ENCODE peak calls at places on chromosomes 12 and 14, in five cellular contexts. One of them, this sample, is unnamed.

GRCh38 chr12:68224613-68225285 is 861 bp downstream of the IL26 start:
- DNase-seq in SK-N-SH: no peak
- DNase-seq in dorsolateral prefrontal cortex: no peak
- DNase-seq in hepatocyte: no peak
- DNase-seq in tibial artery: no peak
- DNase-seq in this sample: no peak

GRCh38 chr14:53304726-53305381 is 151.7 kb upstream of the DDHD1 start:
- DNase-seq in SK-N-SH: no peak
- DNase-seq in dorsolateral prefrontal cortex: peak
- DNase-seq in hepatocyte: no peak
- DNase-seq in tibial artery: no peak
- DNase-seq in this sample: no peak

GRCh38 chr12:26233620-26234019 is 38.2 kb downstream of the SSPN start:
- DNase-seq in SK-N-SH: no peak
- DNase-seq in dorsolateral prefrontal cortex: peak
- DNase-seq in hepatocyte: no peak
- DNase-seq in tibial artery: no peak
- DNase-seq in this sample: no peak

GRCh38 chr14:92247347-92247746 is 75.6 kb upstream of the SLC24A4 start:
- DNase-seq in SK-N-SH: no peak
- DNase-seq in dorsolateral prefrontal cortex: no peak
- DNase-seq in hepatocyte: no peak
- DNase-seq in tibial artery: no peak
- DNase-seq in this sample: no peak

GRCh38 chr12:109428038-109428629 is 49.0 kb downstream of the KCTD10 start:
- DNase-seq in SK-N-SH: peak
- DNase-seq in dorsolateral prefrontal cortex: peak
- DNase-seq in hepatocyte: peak
- DNase-seq in tibial artery: peak
- DNase-seq in this sample: peak

GRCh38 chr14:95701846-95702221 is 12.1 kb downstream of the TCL1A start:
- DNase-seq in SK-N-SH: no peak
- DNase-seq in dorsolateral prefrontal cortex: no peak
- DNase-seq in hepatocyte: peak
- DNase-seq in tibial artery: no peak
- DNase-seq in this sample: no peak

GRCh38 chr12:64212066-64212746 is 9.9 kb downstream of the KICS2 start:
- DNase-seq in SK-N-SH: no peak
- DNase-seq in dorsolateral prefrontal cortex: no peak
- DNase-seq in hepatocyte: no peak
- DNase-seq in tibial artery: no peak
- DNase-seq in this sample: no peak

GRCh38 chr14:56310643-56311042 is 192.4 kb downstream of the PELI2 start:
- DNase-seq in SK-N-SH: no peak
- DNase-seq in dorsolateral prefrontal cortex: peak
- DNase-seq in hepatocyte: no peak
- DNase-seq in tibial artery: no peak
- DNase-seq in this sample: no peak

GRCh38 chr12:45208604-45209487 is 7.0 kb upstream of the ANO6 start:
- DNase-seq in SK-N-SH: no peak
- DNase-seq in dorsolateral prefrontal cortex: no peak
- DNase-seq in hepatocyte: no peak
- DNase-seq in tibial artery: no peak
- DNase-seq in this sample: no peak

GRCh38 chr12:129871991-129872969 is 31.5 kb downstream of the TMEM132D start:
- DNase-seq in SK-N-SH: no peak
- DNase-seq in dorsolateral prefrontal cortex: no peak
- DNase-seq in hepatocyte: no peak
- DNase-seq in tibial artery: no peak
- DNase-seq in this sample: no peak

GRCh38 chr12:114406326-114407033 is 536 bp upstream of the TBX5 start:
- DNase-seq in SK-N-SH: no peak
- DNase-seq in dorsolateral prefrontal cortex: no peak
- DNase-seq in hepatocyte: no peak
- DNase-seq in tibial artery: no peak
- DNase-seq in this sample: no peak
- H3K27ac ChIP-seq in SK-N-SH: no peak
- H3K27ac ChIP-seq in dorsolateral prefrontal cortex: no peak
- H3K27ac ChIP-seq in hepatocyte: peak
- H3K27ac ChIP-seq in tibial artery: no peak
- H3K27ac ChIP-seq in this sample: peak

GRCh38 chr14:66443158-66443695 is 42.9 kb upstream of the CCDC196 start:
- DNase-seq in SK-N-SH: no peak
- DNase-seq in dorsolateral prefrontal cortex: no peak
- DNase-seq in hepatocyte: no peak
- DNase-seq in tibial artery: no peak
- DNase-seq in this sample: no peak

GRCh38 chr14:66444271-66444987 is 41.7 kb upstream of the CCDC196 start:
- DNase-seq in SK-N-SH: no peak
- DNase-seq in dorsolateral prefrontal cortex: peak
- DNase-seq in hepatocyte: no peak
- DNase-seq in tibial artery: no peak
- DNase-seq in this sample: no peak

GRCh38 chr14:66440806-66441205 is 45.4 kb upstream of the CCDC196 start:
- DNase-seq in SK-N-SH: no peak
- DNase-seq in dorsolateral prefrontal cortex: no peak
- DNase-seq in hepatocyte: no peak
- DNase-seq in tibial artery: no peak
- DNase-seq in this sample: no peak

DNA sequence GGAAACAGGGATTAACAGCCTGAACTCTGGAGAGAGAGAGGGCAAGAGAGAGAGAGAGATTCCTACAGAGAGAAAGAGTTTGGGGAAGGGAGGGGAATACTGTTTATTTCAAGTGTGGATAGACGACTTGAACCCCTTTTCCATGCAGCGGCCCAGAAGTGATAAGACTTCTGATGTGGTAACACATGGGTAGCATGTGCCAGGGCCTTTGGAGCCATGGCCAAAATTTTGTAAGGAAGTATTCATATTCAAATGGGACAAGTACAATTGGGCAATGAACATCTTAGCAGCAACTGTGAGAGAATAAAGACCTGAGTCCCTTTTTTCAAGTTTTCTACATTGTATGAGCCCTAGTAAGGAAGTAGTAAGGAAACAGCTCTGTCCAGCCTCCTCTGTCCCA is 42.4 kb upstream of the CCDC196 start:
- DNase-seq in SK-N-SH: no peak
- DNase-seq in dorsolateral prefrontal cortex: no peak
- DNase-seq in hepatocyte: no peak
- DNase-seq in tibial artery: no peak
- DNase-seq in this sample: no peak
- H3K27ac ChIP-seq in SK-N-SH: no peak
- H3K27ac ChIP-seq in dorsolateral prefrontal cortex: no peak
- H3K27ac ChIP-seq in hepatocyte: no peak
- H3K27ac ChIP-seq in tibial artery: no peak
- H3K27ac ChIP-seq in this sample: no peak

GRCh38 chr14:50955373-50956043 is 11.2 kb upstream of the PYGL start:
- DNase-seq in SK-N-SH: peak
- DNase-seq in dorsolateral prefrontal cortex: peak
- DNase-seq in hepatocyte: peak
- DNase-seq in tibial artery: peak
- DNase-seq in this sample: no peak

GRCh38 chr14:50953497-50953896 is 9.2 kb upstream of the PYGL start:
- DNase-seq in SK-N-SH: no peak
- DNase-seq in dorsolateral prefrontal cortex: no peak
- DNase-seq in hepatocyte: no peak
- DNase-seq in tibial artery: no peak
- DNase-seq in this sample: no peak

GRCh38 chr14:50951032-50951431 is 6.7 kb upstream of the PYGL start:
- DNase-seq in SK-N-SH: no peak
- DNase-seq in dorsolateral prefrontal cortex: no peak
- DNase-seq in hepatocyte: no peak
- DNase-seq in tibial artery: no peak
- DNase-seq in this sample: no peak

GRCh38 chr14:50957296-50957695 is 13.0 kb upstream of the PYGL start:
- DNase-seq in SK-N-SH: no peak
- DNase-seq in dorsolateral prefrontal cortex: no peak
- DNase-seq in hepatocyte: peak
- DNase-seq in tibial artery: no peak
- DNase-seq in this sample: no peak

DNA sequence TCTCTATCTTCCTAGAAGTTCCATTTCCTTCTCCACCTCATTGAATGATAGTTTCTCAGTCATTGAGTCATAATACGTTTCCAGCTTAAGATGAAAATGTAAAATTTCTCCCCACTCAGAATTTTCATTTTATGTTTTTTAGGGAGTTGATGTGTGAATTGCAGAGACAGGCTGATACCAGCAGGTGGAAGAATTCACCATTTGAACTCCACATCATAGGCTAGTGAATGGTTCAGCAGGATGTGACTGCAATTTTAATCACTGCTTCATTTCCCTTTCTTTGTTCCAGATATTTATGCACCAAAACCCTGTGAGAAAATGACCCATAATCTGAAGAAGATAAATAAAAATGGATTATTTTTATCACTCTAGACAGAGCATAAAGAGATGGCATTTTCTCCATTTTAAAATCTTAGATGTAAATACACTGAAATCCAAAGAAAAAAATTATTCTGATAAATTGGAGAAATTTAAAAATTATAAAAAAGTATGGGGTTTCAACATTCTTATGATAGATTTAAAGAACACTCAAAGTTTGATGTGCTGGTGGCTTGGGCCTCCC is 10.6 kb upstream of the PYGL start:
- DNase-seq in SK-N-SH: peak
- DNase-seq in dorsolateral prefrontal cortex: peak
- DNase-seq in hepatocyte: peak
- DNase-seq in tibial artery: no peak
- DNase-seq in this sample: no peak
- H3K27ac ChIP-seq in SK-N-SH: peak
- H3K27ac ChIP-seq in dorsolateral prefrontal cortex: no peak
- H3K27ac ChIP-seq in hepatocyte: peak
- H3K27ac ChIP-seq in tibial artery: no peak
- H3K27ac ChIP-seq in this sample: no peak

GRCh38 chr12:115078334-115078733 is 394.4 kb upstream of the TBX3 start:
- DNase-seq in SK-N-SH: no peak
- DNase-seq in dorsolateral prefrontal cortex: no peak
- DNase-seq in hepatocyte: no peak
- DNase-seq in tibial artery: no peak
- DNase-seq in this sample: no peak
- H3K27ac ChIP-seq in SK-N-SH: no peak
- H3K27ac ChIP-seq in dorsolateral prefrontal cortex: no peak
- H3K27ac ChIP-seq in hepatocyte: no peak
- H3K27ac ChIP-seq in tibial artery: no peak
- H3K27ac ChIP-seq in this sample: no peak

DNA sequence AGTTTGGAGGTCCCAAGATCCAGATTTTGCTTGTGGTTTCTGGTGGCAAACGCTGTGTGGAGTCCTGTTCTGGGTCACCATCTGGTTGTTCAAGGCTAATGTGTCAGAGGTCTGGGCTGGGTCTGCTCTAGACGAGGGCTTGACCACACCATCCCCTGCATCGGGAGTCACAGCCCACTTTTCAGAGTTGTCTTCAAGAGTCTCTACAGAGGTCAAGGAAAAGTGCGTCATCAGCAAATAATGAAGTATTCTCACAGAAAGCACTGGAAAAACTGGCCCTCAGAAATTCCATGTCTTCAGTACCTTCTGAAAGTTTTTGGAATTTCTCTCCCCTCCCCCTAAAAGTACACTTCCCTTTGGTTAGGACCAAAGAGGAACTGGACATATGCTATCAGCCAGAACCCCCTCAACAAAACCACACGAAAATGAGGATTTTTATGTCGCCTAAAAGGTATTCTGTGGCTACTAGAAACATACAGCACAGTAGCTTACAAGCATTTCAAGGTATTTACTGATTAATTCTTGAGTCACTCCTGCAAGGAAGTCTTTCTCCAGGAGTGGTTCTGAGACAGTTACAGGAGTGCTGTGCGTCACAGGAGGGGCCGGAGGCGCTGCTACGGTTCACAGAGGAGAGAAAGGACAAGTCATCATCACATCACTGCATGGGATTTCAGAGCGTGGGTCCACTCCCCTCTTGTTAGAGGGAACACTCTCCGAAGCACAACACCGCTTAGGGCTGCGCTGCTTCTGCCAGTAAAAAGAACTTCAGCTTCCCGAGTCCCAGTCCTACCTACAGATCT is 35.4 kb downstream of the RAD52 start:
- DNase-seq in SK-N-SH: no peak
- DNase-seq in dorsolateral prefrontal cortex: no peak
- DNase-seq in hepatocyte: no peak
- DNase-seq in tibial artery: no peak
- DNase-seq in this sample: no peak
- H3K27ac ChIP-seq in SK-N-SH: peak
- H3K27ac ChIP-seq in dorsolateral prefrontal cortex: no peak
- H3K27ac ChIP-seq in hepatocyte: no peak
- H3K27ac ChIP-seq in tibial artery: no peak
- H3K27ac ChIP-seq in this sample: no peak